ENCODE peak calls at places on chromosomes 6 and 20, in five cellular contexts. D, E, T, R and U are unnamed samples.
A peak's percentile ranks its signal among the peaks of the same experiment; 100 is the strongest.

GRCh38 chr6:89411019-89411268 is 1.1 kb downstream of the RRAGD start:
- DNase-seq in D (peak; percentile 61), T (no peak), R (no peak), E (no peak), U (no peak)

GRCh38 chr6:87722831-87723726 is 21.0 kb upstream of the AKIRIN2 start:
- DNase-seq in D (peak; percentile 85), T (no peak), R (peak; percentile 65), E (no peak), U (no peak)

GRCh38 chr6:139568956-139569538 is 194.6 kb upstream of the CITED2 start:
- DNase-seq in R (no peak), D (no peak), T (no peak), E (no peak), U (no peak)

GRCh38 chr6:136783495-136784270 is 8.6 kb downstream of the MAP3K5 start:
- DNase-seq in T (no peak), E (no peak), D (peak; percentile 27), R (peak; percentile 34), U (no peak)

GRCh38 chr6:136669299-136669699 is 119.1 kb upstream of the MAP7 start:
- DNase-seq in E (no peak), R (no peak), T (no peak), D (peak; percentile 30), U (no peak)

GRCh38 chr20:49602370-49603208 is 34.7 kb upstream of the PTGIS start:
- DNase-seq in D (no peak), R (no peak), E (no peak), T (peak; percentile 60), U (no peak)

GRCh38 chr20:61731363-61732181 is 334.1 kb downstream of the TAF4 start:
- DNase-seq in T (no peak), R (no peak), D (no peak), E (no peak), U (no peak)

GRCh38 chr20:25227317-25227831 is 20.5 kb upstream of the PYGB start:
- DNase-seq in E (no peak), D (no peak), R (no peak), T (no peak), U (no peak)

GRCh38 chr20:62885046-62885445 is 23.4 kb upstream of the TCFL5 start:
- DNase-seq in T (no peak), R (no peak), D (no peak), E (no peak), U (no peak)

GRCh38 chr20:63194007-63194820 is 21.7 kb downstream of the YTHDF1 start:
- DNase-seq in D (no peak), E (no peak), T (no peak), R (no peak), U (no peak)

GRCh38 chr6:16757332-16757731 is 3.9 kb downstream of the ATXN1 start:
- DNase-seq in T (no peak), R (no peak), D (no peak), E (no peak), U (no peak)

GRCh38 chr6:16759181-16759645 is 2.0 kb downstream of the ATXN1 start:
- DNase-seq in D (peak; percentile 26), T (no peak), E (no peak), R (no peak), U (no peak)

GRCh38 chr6:16759646-16760535 is 1.4 kb downstream of the ATXN1 start:
- DNase-seq in E (peak; percentile 56), R (peak; percentile 94), T (peak; percentile 92), D (peak; percentile 90), U (peak; percentile 65)

GRCh38 chr6:16756660-16757270 is 4.5 kb downstream of the ATXN1 start:
- DNase-seq in R (no peak), E (no peak), D (no peak), T (no peak), U (no peak)

DNA sequence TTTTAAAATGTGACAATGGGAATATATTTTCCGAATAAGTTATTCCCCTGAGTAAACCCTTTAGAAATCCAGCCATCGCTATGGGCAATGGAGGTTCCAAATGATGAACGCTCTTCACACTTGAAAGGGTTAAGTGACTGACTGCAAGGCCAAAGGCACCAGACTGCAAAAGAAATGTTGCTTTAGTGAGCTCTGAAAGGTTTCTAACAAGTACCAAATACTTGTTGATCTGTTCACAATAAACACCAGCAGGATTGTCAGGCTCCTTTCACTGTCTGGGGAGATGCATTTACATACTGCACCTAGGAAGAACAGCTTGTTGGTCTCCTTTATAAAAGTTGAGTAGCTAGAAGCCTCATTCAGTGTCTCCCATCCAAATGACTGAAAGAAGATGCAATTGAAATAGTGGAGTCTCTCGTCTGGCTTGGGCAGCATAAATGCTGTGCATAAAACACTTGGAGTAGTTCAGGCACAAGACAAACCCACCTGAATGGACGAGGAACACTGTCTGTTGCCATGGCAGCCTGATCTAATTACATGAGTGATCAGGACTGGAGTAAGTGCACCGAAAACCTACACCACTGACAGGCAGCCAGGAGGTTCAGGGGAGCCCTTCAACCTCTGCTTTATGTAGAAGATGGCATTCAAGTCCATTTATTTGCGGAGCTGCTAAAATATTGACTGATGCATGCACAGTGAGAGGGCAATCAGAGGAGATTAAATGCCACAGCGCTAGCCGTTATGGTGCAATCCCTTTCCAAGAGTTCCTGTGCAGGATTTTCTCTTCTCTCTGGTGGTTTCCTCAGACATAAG is 2.9 kb downstream of the ATXN1 start:
- DNase-seq in E (no peak), D (peak; percentile 26), R (no peak), T (no peak), U (no peak)
- H3K27ac ChIP-seq in E (no peak overlapping the region), D (peak overlapping the region; percentile 97), R (peak overlapping the region; percentile 99), T (peak overlapping the region; percentile 98), U (peak overlapping the region; percentile 98)

GRCh38 chr6:159470400-159470799 is 222.6 kb downstream of the SOD2 start:
- DNase-seq in T (no peak), E (no peak), D (no peak), R (no peak), U (no peak)

GRCh38 chr6:159467473-159468041 is 225.5 kb downstream of the SOD2 start:
- DNase-seq in T (no peak), R (no peak), D (no peak), E (no peak), U (no peak)

GRCh38 chr6:159473435-159473834 is 219.6 kb downstream of the SOD2 start:
- DNase-seq in T (no peak), R (no peak), E (no peak), D (no peak), U (no peak)

GRCh38 chr6:159466934-159467333 is 226.1 kb downstream of the SOD2 start:
- DNase-seq in R (no peak), D (no peak), T (no peak), E (no peak), U (no peak)

DNA sequence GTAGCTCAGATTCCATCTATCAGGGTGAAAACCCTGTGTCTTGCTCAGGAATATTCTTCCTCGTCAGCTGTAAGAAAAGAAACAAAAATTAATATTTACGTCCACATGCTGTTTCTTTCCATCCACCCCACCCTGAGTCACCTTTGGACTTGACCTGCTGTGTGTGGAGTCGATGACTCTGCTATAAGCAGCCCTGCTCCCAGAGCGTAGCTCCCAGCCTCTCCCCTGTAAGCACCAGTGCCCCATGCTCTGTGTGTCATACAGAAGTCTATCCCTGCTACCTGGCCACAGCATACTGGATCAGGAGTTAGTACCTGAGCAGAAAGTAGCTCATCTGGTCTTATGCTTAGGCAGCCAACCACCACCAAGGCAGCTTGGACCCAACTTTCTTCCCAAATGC is 223.6 kb downstream of the SOD2 start:
- DNase-seq in D (no peak), R (no peak), T (no peak), E (no peak), U (no peak)
- H3K9me3 ChIP-seq in D (no peaks in the 10 kb centered on the region), R (peaks cover 12% of the 10 kb centered on the region), T (no peaks in the 10 kb centered on the region), E (no peaks in the 10 kb centered on the region), U (no peaks in the 10 kb centered on the region)

GRCh38 chr20:5024103-5024502 is 22.8 kb upstream of the SLC23A2 start:
- DNase-seq in R (no peak), E (no peak), D (no peak), T (no peak), U (no peak)

GRCh38 chr20:5024982-5025381 is 23.7 kb upstream of the SLC23A2 start:
- DNase-seq in D (no peak), E (no peak), T (no peak), R (no peak), U (no peak)

DNA sequence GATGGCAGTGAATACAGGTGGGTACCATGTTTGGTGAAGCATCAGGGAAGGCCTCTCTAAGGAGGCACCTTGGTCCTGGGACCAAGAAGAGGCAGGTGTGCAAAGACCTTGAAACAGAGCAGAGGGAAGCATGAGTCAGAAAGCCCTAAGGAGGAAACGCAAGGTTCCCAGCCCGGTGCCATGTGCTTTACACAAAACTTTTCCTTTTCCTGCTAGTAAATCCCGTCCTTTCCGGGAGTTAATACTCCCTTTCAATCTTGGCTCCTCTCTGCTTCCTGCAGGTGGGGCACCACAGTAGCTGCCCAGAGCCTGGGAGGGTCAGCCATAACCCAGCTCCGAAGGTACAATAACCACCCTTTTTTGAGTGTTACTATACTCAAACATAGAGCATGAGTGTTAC is 19.4 kb upstream of the SLC23A2 start:
- DNase-seq in R (no peak), D (no peak), E (no peak), T (no peak), U (no peak)
- H3K4me3 ChIP-seq in R (no peak overlapping the region), D (no peak overlapping the region), E (no peak overlapping the region), T (no peak overlapping the region), U (no peak overlapping the region)

GRCh38 chr20:36886859-36887778 is 11.2 kb downstream of the TLDC2 start:
- DNase-seq in R (peak; percentile 79), T (peak; percentile 86), E (peak; percentile 87), D (peak; percentile 88), U (peak; percentile 27)
- H3K27ac ChIP-seq in R (no peak overlapping the region), T (no peak overlapping the region), E (no peak overlapping the region), D (no peak overlapping the region), U (no peak overlapping the region)

GRCh38 chr20:39421571-39422099 is 459.5 kb downstream of the DHX35 start:
- DNase-seq in T (no peak), D (no peak), E (no peak), R (no peak), U (no peak)

GRCh38 chr20:39429716-39430115 is 467.6 kb downstream of the DHX35 start:
- DNase-seq in E (no peak), R (no peak), D (no peak), T (no peak), U (no peak)

DNA sequence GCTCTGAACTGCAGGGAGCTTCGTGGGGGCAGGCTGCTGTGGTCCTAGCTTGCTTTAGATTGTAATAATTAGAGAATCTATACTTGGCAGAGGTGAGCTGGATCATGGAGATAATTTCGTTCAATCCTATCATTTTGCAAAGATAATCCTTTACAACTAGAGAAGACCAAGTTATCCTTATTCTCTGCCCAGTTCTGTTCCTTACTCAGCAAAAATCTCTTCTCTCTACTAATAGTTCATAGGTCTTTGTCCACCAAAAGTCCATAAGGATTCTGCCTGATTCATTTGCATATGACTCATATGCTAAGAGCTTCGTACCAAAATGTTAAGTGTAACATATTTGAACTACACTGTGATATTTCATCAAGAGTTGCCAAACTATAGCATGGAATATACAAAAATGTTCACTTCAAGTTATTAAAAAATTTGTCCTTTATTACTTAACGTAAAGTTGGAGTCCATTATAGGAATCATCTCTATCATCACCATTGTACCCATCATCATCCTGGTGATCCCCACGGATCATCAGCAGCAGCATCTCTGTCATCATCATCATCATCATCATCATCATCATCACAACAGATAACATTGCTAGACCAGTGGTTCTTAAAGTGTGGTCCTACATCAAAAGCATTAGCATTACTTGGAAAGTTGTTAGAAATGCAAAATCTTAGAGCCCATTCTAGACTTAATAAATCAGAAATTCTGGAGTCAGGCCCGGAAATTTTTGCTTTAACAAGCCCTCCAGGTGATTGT is 463.0 kb downstream of the DHX35 start:
- DNase-seq in D (no peak), E (no peak), T (no peak), R (no peak), U (no peak)
- H3K9me3 ChIP-seq in D (no peaks in the 10 kb centered on the region), E (no peaks in the 10 kb centered on the region), T (no peaks in the 10 kb centered on the region), R (peaks cover 4% of the 10 kb centered on the region), U (no peaks in the 10 kb centered on the region)